ENCODE peak calls at places on chromosome 2, in seven cellular contexts. J, Z, M, B, C, P and F are unnamed samples.

GRCh38 chr2:9793918-9794717 is 49.2 kb upstream of the TAF1B start:
- DNase-seq in J (no peak), Z (no peak), M (no peak), B (no peak), C (no peak), P (no peak), F (no peak)

GRCh38 chr2:191311627-191312026 is 66.4 kb downstream of the MYO1B start:
- DNase-seq in J (no peak), Z (no peak), M (no peak), B (no peak), C (no peak), P (no peak), F (no peak)

GRCh38 chr2:228318218-228318617 is 136.7 kb upstream of the SPHKAP start:
- DNase-seq in J (peak), Z (peak), M (no peak), B (no peak), C (no peak), P (no peak), F (peak)

GRCh38 chr2:3608373-3609278 is 13.7 kb downstream of the COLEC11 start:
- DNase-seq in J (no peak), Z (no peak), M (no peak), B (no peak), C (no peak), P (peak), F (no peak)

GRCh38 chr2:223416826-223417610 is 185.1 kb downstream of the SCG2 start:
- DNase-seq in J (no peak), Z (no peak), M (no peak), B (no peak), C (no peak), P (no peak), F (no peak)

GRCh38 chr2:673615-674318 is 3.4 kb downstream of the TMEM18 start:
- DNase-seq in J (no peak), Z (no peak), M (no peak), B (no peak), C (no peak), P (no peak), F (no peak)

GRCh38 chr2:10002681-10003080 is 40.7 kb upstream of the KLF11 start:
- DNase-seq in J (no peak), Z (no peak), M (no peak), B (no peak), C (no peak), P (no peak), F (no peak)

GRCh38 chr2:222859786-222860726 is 780 bp upstream of the ACSL3 start:
- DNase-seq in J (no peak), Z (no peak), M (peak), B (no peak), C (no peak), P (no peak), F (peak)

GRCh38 chr2:18117592-18117991 is 239.1 kb downstream of the KCNS3 start:
- DNase-seq in J (peak), Z (peak), M (no peak), B (no peak), C (no peak), P (no peak), F (no peak)

GRCh38 chr2:105822186-105822585 is 77.5 kb downstream of the NCK2 start:
- DNase-seq in J (peak), Z (peak), M (no peak), B (no peak), C (no peak), P (no peak), F (no peak)

GRCh38 chr2:218471070-218471469 is 52.1 kb downstream of the VIL1 start:
- DNase-seq in J (no peak), Z (no peak), M (no peak), B (no peak), C (no peak), P (no peak), F (no peak)

GRCh38 chr2:178268435-178268834 is 74.1 kb downstream of the OSBPL6 start:
- DNase-seq in J (no peak), Z (no peak), M (no peak), B (no peak), C (no peak), P (no peak), F (no peak)

GRCh38 chr2:177467646-177468045 is 75.1 kb downstream of the AGPS start:
- DNase-seq in J (no peak), Z (peak), M (no peak), B (no peak), C (no peak), P (no peak), F (no peak)

GRCh38 chr2:46771309-46771708 is 144.3 kb downstream of the MCFD2 start:
- DNase-seq in J (no peak), Z (no peak), M (no peak), B (no peak), C (no peak), P (no peak), F (no peak)

GRCh38 chr2:215527738-215528137 is 91.9 kb upstream of the FN1 start:
- DNase-seq in J (no peak), Z (no peak), M (no peak), B (no peak), C (no peak), P (no peak), F (no peak)

GRCh38 chr2:37802899-37803379 is 122.1 kb upstream of the RMDN2 start:
- DNase-seq in J (no peak), Z (no peak), M (no peak), B (no peak), C (no peak), P (no peak), F (no peak)

GRCh38 chr2:20424300-20425290 is 22.3 kb upstream of the RHOB start:
- DNase-seq in J (peak), Z (peak), M (no peak), B (no peak), C (no peak), P (peak), F (no peak)